ENCODE peak calls at places on chromosomes 12 and 14, in seven cellular contexts. One of them, this sample, is unnamed.

GRCh38 chr12:123119808-123120207 is 31.1 kb downstream of the PITPNM2 start:
- DNase-seq in NCI-H187: no peak
- DNase-seq in Peyer's patch: peak
- DNase-seq in ovary: no peak
- DNase-seq in D721Med: no peak
- DNase-seq in fibroblast of gingiva: no peak
- DNase-seq in heart left ventricle: no peak
- DNase-seq in this sample: no peak

GRCh38 chr14:61994589-61994988 is 232.4 kb downstream of the SNAPC1 start:
- DNase-seq in NCI-H187: no peak
- DNase-seq in Peyer's patch: no peak
- DNase-seq in ovary: no peak
- DNase-seq in D721Med: no peak
- DNase-seq in fibroblast of gingiva: no peak
- DNase-seq in heart left ventricle: no peak
- DNase-seq in this sample: no peak

GRCh38 chr14:81192594-81192993 is 28.2 kb downstream of the GTF2A1 start:
- DNase-seq in NCI-H187: no peak
- DNase-seq in Peyer's patch: no peak
- DNase-seq in ovary: no peak
- DNase-seq in D721Med: no peak
- DNase-seq in fibroblast of gingiva: no peak
- DNase-seq in heart left ventricle: no peak
- DNase-seq in this sample: no peak

GRCh38 chr14:84403585-84403984 is 1126.4 kb upstream of the FLRT2 start:
- DNase-seq in NCI-H187: no peak
- DNase-seq in Peyer's patch: no peak
- DNase-seq in ovary: no peak
- DNase-seq in D721Med: no peak
- DNase-seq in fibroblast of gingiva: no peak
- DNase-seq in heart left ventricle: no peak
- DNase-seq in this sample: no peak

GRCh38 chr12:115404761-115405470 is 720.9 kb upstream of the TBX3 start:
- DNase-seq in NCI-H187: no peak
- DNase-seq in Peyer's patch: no peak
- DNase-seq in ovary: no peak
- DNase-seq in D721Med: no peak
- DNase-seq in fibroblast of gingiva: peak
- DNase-seq in heart left ventricle: no peak
- DNase-seq in this sample: no peak

GRCh38 chr12:32586390-32586789 is 92.7 kb upstream of the DNM1L start:
- DNase-seq in NCI-H187: no peak
- DNase-seq in Peyer's patch: no peak
- DNase-seq in ovary: no peak
- DNase-seq in D721Med: no peak
- DNase-seq in fibroblast of gingiva: peak
- DNase-seq in heart left ventricle: no peak
- DNase-seq in this sample: no peak

GRCh38 chr12:111462134-111462821 is 56.6 kb downstream of the SH2B3 start:
- DNase-seq in NCI-H187: no peak
- DNase-seq in Peyer's patch: no peak
- DNase-seq in ovary: no peak
- DNase-seq in D721Med: no peak
- DNase-seq in fibroblast of gingiva: peak
- DNase-seq in heart left ventricle: no peak
- DNase-seq in this sample: no peak

GRCh38 chr12:5648692-5649338 is 216.9 kb downstream of the NTF3 start:
- DNase-seq in NCI-H187: peak
- DNase-seq in Peyer's patch: no peak
- DNase-seq in ovary: no peak
- DNase-seq in D721Med: no peak
- DNase-seq in fibroblast of gingiva: no peak
- DNase-seq in heart left ventricle: no peak
- DNase-seq in this sample: no peak

GRCh38 chr12:101407054-101407437 is 526 bp downstream of the ARL1 start:
- DNase-seq in NCI-H187: no peak
- DNase-seq in Peyer's patch: no peak
- DNase-seq in ovary: no peak
- DNase-seq in D721Med: no peak
- DNase-seq in fibroblast of gingiva: no peak
- DNase-seq in heart left ventricle: peak
- DNase-seq in this sample: peak

GRCh38 chr14:75181426-75182062 is 5.1 kb upstream of the TMED10 start:
- DNase-seq in NCI-H187: no peak
- DNase-seq in Peyer's patch: no peak
- DNase-seq in ovary: no peak
- DNase-seq in D721Med: no peak
- DNase-seq in fibroblast of gingiva: peak
- DNase-seq in heart left ventricle: no peak
- DNase-seq in this sample: no peak

GRCh38 chr12:88052686-88053085 is 23.5 kb upstream of the C12orf50 start:
- DNase-seq in NCI-H187: no peak
- DNase-seq in Peyer's patch: no peak
- DNase-seq in ovary: no peak
- DNase-seq in D721Med: no peak
- DNase-seq in fibroblast of gingiva: peak
- DNase-seq in heart left ventricle: no peak
- DNase-seq in this sample: peak

GRCh38 chr14:35213869-35214387 is 78.3 kb upstream of the PSMA6 start:
- DNase-seq in NCI-H187: no peak
- DNase-seq in Peyer's patch: no peak
- DNase-seq in ovary: no peak
- DNase-seq in D721Med: no peak
- DNase-seq in fibroblast of gingiva: no peak
- DNase-seq in heart left ventricle: no peak
- DNase-seq in this sample: no peak

GRCh38 chr14:69553221-69553620 is 21.4 kb downstream of the CCDC177 start:
- DNase-seq in NCI-H187: no peak
- DNase-seq in Peyer's patch: no peak
- DNase-seq in ovary: no peak
- DNase-seq in D721Med: no peak
- DNase-seq in fibroblast of gingiva: peak
- DNase-seq in heart left ventricle: no peak
- DNase-seq in this sample: no peak

GRCh38 chr12:6807170-6807569 is 14.5 kb upstream of the GPR162 start:
- DNase-seq in NCI-H187: no peak
- DNase-seq in Peyer's patch: no peak
- DNase-seq in ovary: no peak
- DNase-seq in D721Med: no peak
- DNase-seq in fibroblast of gingiva: no peak
- DNase-seq in heart left ventricle: no peak
- DNase-seq in this sample: no peak

GRCh38 chr12:16062611-16063010 is 151.5 kb downstream of the DERA start:
- DNase-seq in NCI-H187: no peak
- DNase-seq in Peyer's patch: no peak
- DNase-seq in ovary: no peak
- DNase-seq in D721Med: no peak
- DNase-seq in fibroblast of gingiva: no peak
- DNase-seq in heart left ventricle: no peak
- DNase-seq in this sample: no peak

GRCh38 chr12:27608890-27609289 is 84.9 kb downstream of the PPFIBP1 start:
- DNase-seq in NCI-H187: no peak
- DNase-seq in Peyer's patch: no peak
- DNase-seq in ovary: no peak
- DNase-seq in D721Med: no peak
- DNase-seq in fibroblast of gingiva: no peak
- DNase-seq in heart left ventricle: no peak
- DNase-seq in this sample: no peak

GRCh38 chr14:99320621-99321235 is 48.7 kb upstream of the BCL11B start:
- DNase-seq in NCI-H187: no peak
- DNase-seq in Peyer's patch: no peak
- DNase-seq in ovary: no peak
- DNase-seq in D721Med: no peak
- DNase-seq in fibroblast of gingiva: no peak
- DNase-seq in heart left ventricle: no peak
- DNase-seq in this sample: no peak

GRCh38 chr14:63435838-63436237 is 107.3 kb downstream of the PPP2R5E start:
- DNase-seq in NCI-H187: no peak
- DNase-seq in Peyer's patch: peak
- DNase-seq in ovary: peak
- DNase-seq in D721Med: no peak
- DNase-seq in fibroblast of gingiva: peak
- DNase-seq in heart left ventricle: no peak
- DNase-seq in this sample: no peak

GRCh38 chr12:122064780-122065588 is 13.6 kb upstream of the MLXIP start:
- DNase-seq in NCI-H187: peak
- DNase-seq in Peyer's patch: no peak
- DNase-seq in ovary: peak
- DNase-seq in D721Med: peak
- DNase-seq in fibroblast of gingiva: peak
- DNase-seq in heart left ventricle: peak
- DNase-seq in this sample: no peak

GRCh38 chr14:21068521-21069387 is 1.4 kb upstream of the ARHGEF40 start:
- DNase-seq in NCI-H187: peak
- DNase-seq in Peyer's patch: peak
- DNase-seq in ovary: peak
- DNase-seq in D721Med: no peak
- DNase-seq in fibroblast of gingiva: peak
- DNase-seq in heart left ventricle: no peak
- DNase-seq in this sample: peak

GRCh38 chr12:32603858-32604257 is 75.2 kb upstream of the DNM1L start:
- DNase-seq in NCI-H187: no peak
- DNase-seq in Peyer's patch: no peak
- DNase-seq in ovary: no peak
- DNase-seq in D721Med: no peak
- DNase-seq in fibroblast of gingiva: peak
- DNase-seq in heart left ventricle: no peak
- DNase-seq in this sample: no peak

GRCh38 chr14:102362084-102362483 is 606 bp downstream of the CINP start:
- DNase-seq in NCI-H187: no peak
- DNase-seq in Peyer's patch: no peak
- DNase-seq in ovary: no peak
- DNase-seq in D721Med: no peak
- DNase-seq in fibroblast of gingiva: no peak
- DNase-seq in heart left ventricle: no peak
- DNase-seq in this sample: no peak

GRCh38 chr12:29066061-29066588 is 83.0 kb upstream of the FAR2 start:
- DNase-seq in NCI-H187: no peak
- DNase-seq in Peyer's patch: no peak
- DNase-seq in ovary: no peak
- DNase-seq in D721Med: no peak
- DNase-seq in fibroblast of gingiva: peak
- DNase-seq in heart left ventricle: no peak
- DNase-seq in this sample: peak

GRCh38 chr14:21109377-21110260 is 8.8 kb downstream of the TMEM253 start:
- DNase-seq in NCI-H187: no peak
- DNase-seq in Peyer's patch: no peak
- DNase-seq in ovary: no peak
- DNase-seq in D721Med: no peak
- DNase-seq in fibroblast of gingiva: no peak
- DNase-seq in heart left ventricle: no peak
- DNase-seq in this sample: no peak

GRCh38 chr14:58740584-58740983 is 102.8 kb downstream of the DACT1 start:
- DNase-seq in NCI-H187: no peak
- DNase-seq in Peyer's patch: no peak
- DNase-seq in ovary: peak
- DNase-seq in D721Med: no peak
- DNase-seq in fibroblast of gingiva: no peak
- DNase-seq in heart left ventricle: no peak
- DNase-seq in this sample: no peak

GRCh38 chr14:64873506-64874220 is 6.0 kb downstream of the SPTB start:
- DNase-seq in NCI-H187: no peak
- DNase-seq in Peyer's patch: no peak
- DNase-seq in ovary: no peak
- DNase-seq in D721Med: no peak
- DNase-seq in fibroblast of gingiva: no peak
- DNase-seq in heart left ventricle: no peak
- DNase-seq in this sample: no peak

GRCh38 chr12:75479963-75480461 is 543 bp upstream of the GLIPR1 start:
- DNase-seq in NCI-H187: no peak
- DNase-seq in Peyer's patch: no peak
- DNase-seq in ovary: no peak
- DNase-seq in D721Med: no peak
- DNase-seq in fibroblast of gingiva: peak
- DNase-seq in heart left ventricle: no peak
- DNase-seq in this sample: no peak

GRCh38 chr14:50523271-50524041 is 8.9 kb downstream of the MAP4K5 start:
- DNase-seq in NCI-H187: no peak
- DNase-seq in Peyer's patch: no peak
- DNase-seq in ovary: no peak
- DNase-seq in D721Med: no peak
- DNase-seq in fibroblast of gingiva: no peak
- DNase-seq in heart left ventricle: no peak
- DNase-seq in this sample: no peak

GRCh38 chr12:124862768-124863408 is 776 bp downstream of the SCARB1 start:
- DNase-seq in NCI-H187: no peak
- DNase-seq in Peyer's patch: peak
- DNase-seq in ovary: no peak
- DNase-seq in D721Med: peak
- DNase-seq in fibroblast of gingiva: no peak
- DNase-seq in heart left ventricle: no peak
- DNase-seq in this sample: peak

GRCh38 chr12:131986847-131987398 is 37.2 kb downstream of the EP400 start:
- DNase-seq in NCI-H187: no peak
- DNase-seq in Peyer's patch: no peak
- DNase-seq in ovary: no peak
- DNase-seq in D721Med: no peak
- DNase-seq in fibroblast of gingiva: no peak
- DNase-seq in heart left ventricle: no peak
- DNase-seq in this sample: no peak

GRCh38 chr12:92696240-92696639 is 6.5 kb upstream of the PLEKHG7 start:
- DNase-seq in NCI-H187: no peak
- DNase-seq in Peyer's patch: no peak
- DNase-seq in ovary: no peak
- DNase-seq in D721Med: no peak
- DNase-seq in fibroblast of gingiva: peak
- DNase-seq in heart left ventricle: no peak
- DNase-seq in this sample: peak

GRCh38 chr12:79657136-79657535 is 33.6 kb downstream of the PAWR start:
- DNase-seq in NCI-H187: no peak
- DNase-seq in Peyer's patch: no peak
- DNase-seq in ovary: no peak
- DNase-seq in D721Med: no peak
- DNase-seq in fibroblast of gingiva: no peak
- DNase-seq in heart left ventricle: no peak
- DNase-seq in this sample: no peak

GRCh38 chr12:52794479-52795331 is 1.2 kb downstream of the KRT3 start:
- DNase-seq in NCI-H187: no peak
- DNase-seq in Peyer's patch: no peak
- DNase-seq in ovary: no peak
- DNase-seq in D721Med: no peak
- DNase-seq in fibroblast of gingiva: no peak
- DNase-seq in heart left ventricle: no peak
- DNase-seq in this sample: no peak

GRCh38 chr12:56633465-56634241 is 3.5 kb upstream of the BAZ2A start:
- DNase-seq in NCI-H187: no peak
- DNase-seq in Peyer's patch: no peak
- DNase-seq in ovary: no peak
- DNase-seq in D721Med: no peak
- DNase-seq in fibroblast of gingiva: no peak
- DNase-seq in heart left ventricle: no peak
- DNase-seq in this sample: no peak

GRCh38 chr12:86712425-86712843 is 456.2 kb upstream of the MGAT4C start:
- DNase-seq in NCI-H187: no peak
- DNase-seq in Peyer's patch: no peak
- DNase-seq in ovary: no peak
- DNase-seq in D721Med: no peak
- DNase-seq in fibroblast of gingiva: peak
- DNase-seq in heart left ventricle: no peak
- DNase-seq in this sample: no peak

This sample was measured in amygdala.